ENCODE peak calls at places on chromosomes 6 and 20, in five cellular contexts. T is H9, G is neuronal stem cell, Q is mesenchymal stem cell, F is H1. V is an unnamed sample.

GRCh38 chr20:49245921-49246740 is 26.9 kb downstream of the DDX27 start:
- DNase-seq in G (no peak), Q (peak), T (peak), F (no peak), V (peak)

GRCh38 chr6:170438402-170438753 is 114.7 kb downstream of the PSMB1 start:
- DNase-seq in T (peak), F (peak), G (peak), Q (peak), V (peak)

GRCh38 chr6:155381856-155382690 is 67.8 kb upstream of the TFB1M start:
- DNase-seq in Q (peak), T (no peak), G (no peak), F (no peak), V (no peak)

GRCh38 chr6:138371720-138372119 is 6.0 kb upstream of the SMIM28 start:
- DNase-seq in G (no peak), T (no peak), Q (no peak), F (no peak), V (no peak)

GRCh38 chr6:43308101-43308989 is at the start of gene CRIP3:
- DNase-seq in G (peak), Q (peak), F (peak), T (peak), V (peak)

GRCh38 chr20:51569815-51570741 is 27.6 kb upstream of the NFATC2 start:
- DNase-seq in T (no peak), F (no peak), Q (peak), G (no peak), V (no peak)

GRCh38 chr6:111971866-111972532 is 81.9 kb upstream of the CCN6 start:
- DNase-seq in G (no peak), T (no peak), Q (peak), F (no peak), V (no peak)

GRCh38 chr6:80767808-80768207 is 661.3 kb downstream of the BCKDHB start:
- DNase-seq in T (peak), G (no peak), Q (peak), F (no peak), V (peak)

GRCh38 chr6:90107721-90108364 is 188.8 kb downstream of the BACH2 start:
- DNase-seq in Q (no peak), G (no peak), T (no peak), F (no peak), V (no peak)

GRCh38 chr20:41058007-41058673 is 29.5 kb downstream of the TOP1 start:
- DNase-seq in G (no peak), T (no peak), F (no peak), Q (peak), V (no peak)
- H2BK5ac ChIP-seq in G (no peak), T (no peak), F (no peak), Q (no peak), V (no peak)

DNA sequence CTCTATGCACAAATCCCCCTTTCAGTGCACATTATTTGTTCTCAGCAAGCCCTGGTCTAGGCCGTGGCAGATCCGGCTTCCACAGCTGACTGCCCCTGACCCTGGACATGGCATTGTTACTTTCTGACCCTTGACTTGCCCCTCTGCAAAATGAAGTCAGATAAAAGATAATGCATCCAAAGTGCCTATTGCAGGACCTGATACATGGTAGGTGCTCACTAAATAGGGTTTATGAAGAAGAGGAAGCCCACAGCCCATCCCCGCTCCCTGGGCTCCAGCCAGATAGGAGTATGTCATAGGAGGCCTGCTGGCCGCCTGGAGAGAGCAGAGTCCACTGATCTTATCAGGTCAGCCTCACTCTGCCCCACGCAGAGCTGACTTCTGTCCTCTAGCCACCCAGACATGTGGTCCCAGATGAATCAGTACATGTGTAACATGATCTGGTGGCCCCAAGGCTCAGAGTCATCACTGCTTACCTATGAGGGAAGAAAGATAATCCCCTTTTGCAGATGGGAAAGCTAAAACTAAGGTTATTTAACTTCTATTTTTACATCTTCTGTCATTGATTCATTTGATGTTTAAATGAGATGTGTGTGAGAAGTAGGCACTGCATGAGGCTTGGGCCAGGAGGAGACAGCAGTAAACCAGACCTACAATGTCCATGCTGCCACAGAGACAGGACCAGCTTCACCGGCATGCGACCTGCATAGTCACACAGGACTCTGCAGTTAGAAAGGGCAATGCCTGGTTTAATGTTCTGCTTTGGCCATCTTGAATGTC is 20.4 kb downstream of the MAFB start:
- DNase-seq in Q (no peak), T (no peak), F (no peak), G (no peak), V (no peak)
- H2BK12ac ChIP-seq in Q (no peak), T (no peak), F (no peak), G (no peak), V (peak)

GRCh38 chr6:129494586-129494985 is 215.4 kb downstream of the ARHGAP18 start:
- DNase-seq in Q (no peak), T (no peak), G (no peak), F (no peak), V (peak)

GRCh38 chr6:129493396-129493902 is 216.5 kb downstream of the ARHGAP18 start:
- DNase-seq in T (no peak), Q (peak), G (no peak), F (no peak), V (peak)

GRCh38 chr6:129491436-129491835 is 218.5 kb downstream of the ARHGAP18 start:
- DNase-seq in F (no peak), Q (no peak), G (no peak), T (no peak), V (no peak)

GRCh38 chr6:129492260-129492659 is 217.7 kb downstream of the ARHGAP18 start:
- DNase-seq in T (no peak), F (no peak), G (no peak), Q (no peak), V (no peak)

GRCh38 chr6:129494099-129494498 is 215.9 kb downstream of the ARHGAP18 start:
- DNase-seq in T (no peak), G (no peak), Q (peak), F (no peak), V (peak)
- H3K9ac ChIP-seq in T (no peak), G (no peak), Q (peak), F (no peak), V (no peak)

GRCh38 chr6:21067521-21067920 is 526.0 kb upstream of the SOX4 start:
- DNase-seq in Q (no peak), T (no peak), F (no peak), G (no peak), V (no peak)

GRCh38 chr6:21064716-21065340 is 528.7 kb upstream of the SOX4 start:
- DNase-seq in T (no peak), Q (no peak), G (no peak), F (no peak), V (peak)

GRCh38 chr6:21061892-21062291 is 527.6 kb downstream of the CDKAL1 start:
- DNase-seq in F (no peak), G (no peak), T (no peak), Q (no peak), V (no peak)
- H2BK5ac ChIP-seq in F (no peak), G (no peak), T (no peak), Q (no peak), V (no peak)

GRCh38 chr6:166662690-166663089 is 35.6 kb upstream of the RPS6KA2 start:
- DNase-seq in F (no peak), G (no peak), Q (no peak), T (no peak), V (no peak)

GRCh38 chr6:166663568-166663967 is 36.5 kb upstream of the RPS6KA2 start:
- DNase-seq in Q (no peak), G (no peak), T (no peak), F (no peak), V (no peak)

GRCh38 chr6:166661329-166661728 is 34.3 kb upstream of the RPS6KA2 start:
- DNase-seq in T (no peak), G (no peak), Q (no peak), F (no peak), V (no peak)

GRCh38 chr6:166660157-166660686 is 33.2 kb upstream of the RPS6KA2 start:
- DNase-seq in T (no peak), G (no peak), F (no peak), Q (no peak), V (no peak)

DNA sequence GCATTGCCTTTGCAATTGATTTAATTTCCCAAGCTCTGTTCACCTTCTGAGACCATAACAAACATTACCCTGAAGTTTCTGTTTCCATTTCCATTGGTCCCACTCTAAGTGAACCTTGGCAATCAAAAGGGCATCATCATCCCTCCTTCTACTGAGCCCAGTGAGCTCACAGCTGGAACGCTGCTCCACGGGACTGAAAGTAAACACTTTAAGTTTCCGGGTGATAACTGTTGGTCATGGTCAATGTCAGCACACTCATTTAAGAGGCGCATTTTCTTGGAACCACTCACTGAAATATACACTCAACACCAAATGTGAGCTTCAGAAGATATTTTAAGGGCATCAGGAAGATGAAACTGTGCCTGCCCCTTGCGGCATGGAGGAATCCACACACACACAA is 37.1 kb upstream of the RPS6KA2 start:
- DNase-seq in G (no peak), F (no peak), Q (peak), T (no peak), V (no peak)
- H2BK12ac ChIP-seq in G (no peak), F (no peak), Q (no peak), T (no peak), V (no peak)

GRCh38 chr6:107125771-107126170 is 10.5 kb upstream of the BEND3 start:
- DNase-seq in F (no peak), G (no peak), Q (no peak), T (no peak), V (no peak)

GRCh38 chr6:107128577-107128976 is 13.3 kb upstream of the BEND3 start:
- DNase-seq in F (no peak), T (no peak), Q (no peak), G (no peak), V (no peak)

GRCh38 chr6:107132330-107132954 is 17.1 kb upstream of the BEND3 start:
- DNase-seq in Q (peak), F (no peak), T (no peak), G (no peak), V (no peak)

GRCh38 chr6:107128175-107128574 is 12.9 kb upstream of the BEND3 start:
- DNase-seq in G (no peak), F (no peak), T (no peak), Q (peak), V (no peak)

GRCh38 chr6:107129370-107129925 is 14.1 kb upstream of the BEND3 start:
- DNase-seq in T (no peak), G (no peak), F (no peak), Q (no peak), V (no peak)
- H3K9ac ChIP-seq in T (no peak), G (no peak), F (no peak), Q (no peak), V (no peak)

GRCh38 chr20:34524426-34524825 is 8.2 kb downstream of the DYNLRB1 start:
- DNase-seq in T (no peak), F (peak), Q (no peak), G (no peak), V (no peak)
- H2BK5ac ChIP-seq in T (no peak), F (no peak), Q (no peak), G (no peak), V (no peak)

DNA sequence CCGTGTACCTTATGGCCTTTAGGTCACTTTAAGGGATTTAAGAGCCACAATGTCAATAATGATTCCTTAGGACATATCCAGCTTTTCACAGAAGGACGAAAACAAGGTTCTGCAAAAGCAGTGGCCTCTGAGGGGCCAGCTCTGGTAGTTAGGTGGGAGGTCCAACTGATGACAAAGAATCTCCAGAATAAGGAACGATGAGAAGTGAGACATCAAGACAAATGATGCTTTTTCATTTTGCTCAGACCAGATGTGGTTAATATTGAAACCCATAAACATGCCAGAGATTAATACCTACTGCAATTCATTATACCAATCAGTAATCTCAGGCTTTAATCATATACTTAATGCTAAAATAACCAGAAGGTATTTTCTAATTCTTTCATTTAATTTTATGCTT is 1.9 kb downstream of the C6orf58 start:
- DNase-seq in Q (no peak), G (no peak), F (no peak), T (no peak), V (no peak)
- H2BK12ac ChIP-seq in Q (no peak), G (no peak), F (no peak), T (no peak), V (no peak)

GRCh38 chr6:25239498-25239897 is 39.7 kb upstream of the CARMIL1 start:
- DNase-seq in Q (no peak), G (no peak), F (no peak), T (no peak), V (no peak)

GRCh38 chr6:25237579-25237978 is 41.6 kb upstream of the CARMIL1 start:
- DNase-seq in T (no peak), Q (no peak), G (no peak), F (no peak), V (no peak)

GRCh38 chr6:25242567-25242966 is 36.6 kb upstream of the CARMIL1 start:
- DNase-seq in Q (no peak), F (no peak), G (no peak), T (no peak), V (no peak)

GRCh38 chr6:25244865-25245264 is 34.3 kb upstream of the CARMIL1 start:
- DNase-seq in F (no peak), G (no peak), Q (no peak), T (no peak), V (no peak)

DNA sequence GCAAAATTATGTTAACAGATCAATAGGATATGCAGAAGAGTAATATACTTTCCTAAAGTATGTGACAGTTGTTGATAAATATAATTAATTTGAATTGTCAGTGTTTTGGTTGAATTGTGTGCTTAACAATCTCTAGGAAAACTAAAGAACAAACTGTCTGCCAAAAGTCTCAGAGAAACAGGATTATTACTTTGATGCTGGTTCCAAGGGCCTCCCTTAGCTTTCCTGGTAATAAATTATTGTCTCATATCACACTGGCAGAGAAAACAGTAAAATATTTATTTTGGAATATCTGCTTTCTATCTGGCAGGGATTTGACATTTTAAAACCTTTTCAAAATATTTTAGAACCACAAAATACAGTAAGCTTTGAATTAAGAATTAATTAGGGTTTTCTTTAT is 40.1 kb upstream of the CARMIL1 start:
- DNase-seq in G (no peak), T (no peak), F (no peak), Q (no peak), V (no peak)
- H3K9ac ChIP-seq in G (no peak), T (no peak), F (no peak), Q (no peak), V (no peak)

GRCh38 chr20:23588434-23589403 is 17.0 kb downstream of the CST9 start:
- DNase-seq in T (no peak), F (no peak), Q (no peak), G (no peak), V (no peak)
- H2BK5ac ChIP-seq in T (no peak), F (peak), Q (no peak), G (no peak), V (no peak)